ENCODE peak calls at places on chromosome 2, in five cellular contexts. Y is sciatic nerve, B is tibial artery, R is M059J, E is COR-L47. K is an unnamed sample.

GRCh38 chr2:239329284-239329971 is 71.4 kb downstream of the HDAC4 start:
- DNase-seq in Y (peak), B (no peak), R (no peak), E (no peak), K (no peak)

GRCh38 chr2:230885467-230886130 is 20.9 kb downstream of the ITM2C start:
- DNase-seq in Y (no peak), B (no peak), R (peak), E (peak), K (peak)

GRCh38 chr2:144083211-144083610 is 436.7 kb downstream of the ZEB2 start:
- DNase-seq in Y (no peak), B (no peak), R (peak), E (no peak), K (no peak)

GRCh38 chr2:42059261-42059898 is 11.6 kb downstream of the PKDCC start:
- DNase-seq in Y (no peak), B (no peak), R (no peak), E (no peak), K (no peak)

GRCh38 chr2:181131584-181131983 is 151.2 kb downstream of the UBE2E3 start:
- DNase-seq in Y (no peak), B (no peak), R (no peak), E (no peak), K (no peak)

GRCh38 chr2:65431417-65432226 is 777 bp downstream of the SPRED2 start:
- DNase-seq in Y (peak), B (peak), R (peak), E (peak), K (peak)

GRCh38 chr2:239345251-239345650 is 55.6 kb downstream of the HDAC4 start:
- DNase-seq in Y (no peak), B (no peak), R (no peak), E (no peak), K (no peak)

GRCh38 chr2:215830313-215830712 is 183.0 kb downstream of the MREG start:
- DNase-seq in Y (no peak), B (peak), R (peak), E (no peak), K (no peak)

GRCh38 chr2:7018261-7018701 is 101.1 kb downstream of the RNF144A start:
- DNase-seq in Y (no peak), B (no peak), R (no peak), E (peak), K (no peak)

GRCh38 chr2:200668473-200668872 is 82.7 kb downstream of the AOX1 start:
- DNase-seq in Y (no peak), B (no peak), R (no peak), E (no peak), K (no peak)

GRCh38 chr2:109242654-109243331 is 113.8 kb downstream of the SH3RF3 start:
- DNase-seq in Y (no peak), B (peak), R (peak), E (no peak), K (no peak)

GRCh38 chr2:182132605-182133004 is 147.0 kb downstream of the PPP1R1C start:
- DNase-seq in Y (no peak), B (no peak), R (peak), E (peak), K (no peak)